ENCODE peak calls at places on chromosomes 6 and 20, in six cellular contexts. H, K, C, L, O and D are unnamed samples.

GRCh38 chr6:38352636-38353035 is 287.1 kb downstream of the BTBD9 start:
- DNase-seq in L (no peak), H (no peak), O (no peak), K (no peak), C (no peak), D (no peak)

GRCh38 chr6:63346217-63346834 is 26.5 kb upstream of the LGSN start:
- DNase-seq in K (no peak), L (no peak), C (no peak), H (no peak), O (no peak), D (no peak)

GRCh38 chr20:22408521-22409402 is 175.6 kb downstream of the FOXA2 start:
- DNase-seq in H (no peak), C (no peak), K (no peak), O (no peak), L (no peak), D (no peak)

GRCh38 chr6:148520109-148520841 is 177.6 kb downstream of the SASH1 start:
- DNase-seq in O (no peak), K (no peak), H (no peak), C (no peak), L (no peak), D (no peak)

GRCh38 chr6:136772685-136773472 is 19.4 kb downstream of the MAP3K5 start:
- DNase-seq in O (peak), C (no peak), H (no peak), L (no peak), K (no peak), D (no peak)

GRCh38 chr6:161748535-161749386 is 474.9 kb upstream of the AGPAT4 start:
- DNase-seq in O (peak), H (no peak), L (no peak), K (peak), C (no peak), D (peak)

GRCh38 chr20:43665466-43666176 is 1.3 kb upstream of the MYBL2 start:
- DNase-seq in O (no peak), H (no peak), L (no peak), K (no peak), C (no peak), D (no peak)

GRCh38 chr6:95249176-95249575 is 328.2 kb upstream of the MANEA start:
- DNase-seq in O (no peak), H (no peak), L (no peak), K (no peak), C (no peak), D (peak)

GRCh38 chr20:35738410-35739179 is 3.5 kb downstream of the RBM39 start:
- DNase-seq in O (no peak), H (no peak), L (no peak), C (no peak), K (no peak), D (no peak)

GRCh38 chr20:23702021-23702420 is 13.2 kb upstream of the CST4 start:
- DNase-seq in K (no peak), O (no peak), L (no peak), C (no peak), H (no peak), D (no peak)

GRCh38 chr6:151437401-151437800 is 14.5 kb downstream of the RMND1 start:
- DNase-seq in C (no peak), O (no peak), K (no peak), H (no peak), L (no peak), D (no peak)

GRCh38 chr20:16760431-16761304 is 12.5 kb downstream of the OTOR start:
- DNase-seq in L (no peak), O (no peak), C (no peak), K (no peak), H (no peak), D (no peak)

GRCh38 chr20:64212750-64213149 is 42.8 kb upstream of the PCMTD2 start:
- DNase-seq in O (peak), H (no peak), K (no peak), C (no peak), L (no peak), D (peak)